ENCODE peak calls at places on chromosome 3, in six cellular contexts. G, T, P, O, V and I are unnamed samples.

GRCh38 chr3:175215833-175216232 is 356.7 kb downstream of the NAALADL2 start:
- DNase-seq in G (no peak), T (no peak), P (no peak), O (no peak), V (no peak), I (no peak)

GRCh38 chr3:142647856-142648255 is 51.7 kb downstream of the PLS1 start:
- DNase-seq in G (no peak), T (no peak), P (no peak), O (peak), V (no peak), I (peak)

GRCh38 chr3:122992628-122993570 is 34.7 kb downstream of the SEMA5B start:
- DNase-seq in G (no peak), T (no peak), P (no peak), O (no peak), V (no peak), I (peak)

GRCh38 chr3:86793786-86794185 is 197.2 kb downstream of the VGLL3 start:
- DNase-seq in G (no peak), T (peak), P (peak), O (peak), V (no peak), I (peak)

GRCh38 chr3:134516905-134517304 is 31.0 kb downstream of the CEP63 start:
- DNase-seq in G (no peak), T (no peak), P (peak), O (no peak), V (no peak), I (no peak)

GRCh38 chr3:101279162-101279561 is 41.2 kb downstream of the IMPG2 start:
- DNase-seq in G (no peak), T (no peak), P (peak), O (peak), V (no peak), I (no peak)

GRCh38 chr3:128949158-128949557 is 44.7 kb downstream of the CFAP92 start:
- DNase-seq in G (no peak), T (no peak), P (no peak), O (no peak), V (no peak), I (no peak)

GRCh38 chr3:122982202-122983185 is 45.1 kb downstream of the SEMA5B start:
- DNase-seq in G (no peak), T (no peak), P (no peak), O (no peak), V (no peak), I (no peak)

GRCh38 chr3:96958856-96959255 is 144.5 kb downstream of the EPHA6 start:
- DNase-seq in G (no peak), T (no peak), P (no peak), O (no peak), V (no peak), I (no peak)

GRCh38 chr3:164514576-164514975 is 563.7 kb downstream of the SI start:
- DNase-seq in G (no peak), T (no peak), P (no peak), O (no peak), V (no peak), I (no peak)

GRCh38 chr3:155766206-155766605 is 21.3 kb upstream of the PLCH1 start:
- DNase-seq in G (no peak), T (no peak), P (no peak), O (no peak), V (no peak), I (no peak)

GRCh38 chr3:37571269-37571668 is 290.4 kb upstream of the CTDSPL start:
- DNase-seq in G (no peak), T (no peak), P (no peak), O (no peak), V (no peak), I (no peak)

GRCh38 chr3:20047940-20048339 is 7.7 kb downstream of the KAT2B start:
- DNase-seq in G (no peak), T (no peak), P (peak), O (no peak), V (no peak), I (no peak)

GRCh38 chr3:107068980-107069379 is 308.3 kb upstream of the CCDC54 start:
- DNase-seq in G (no peak), T (no peak), P (peak), O (peak), V (no peak), I (peak)

GRCh38 chr3:48407542-48408099 is 22.3 kb downstream of the PLXNB1 start:
- DNase-seq in G (no peak), T (no peak), P (no peak), O (no peak), V (no peak), I (no peak)

GRCh38 chr3:162134571-162134970 is 638.0 kb downstream of the OTOL1 start:
- DNase-seq in G (no peak), T (no peak), P (no peak), O (no peak), V (no peak), I (peak)

GRCh38 chr3:188584162-188584529 is 430.2 kb downstream of the LPP start:
- DNase-seq in G (no peak), T (no peak), P (peak), O (peak), V (no peak), I (peak)

GRCh38 chr3:94716326-94717018 is 653.6 kb downstream of the NSUN3 start:
- DNase-seq in G (no peak), T (no peak), P (no peak), O (no peak), V (no peak), I (peak)

GRCh38 chr3:172659246-172660002 is 51.4 kb downstream of the NCEH1 start:
- DNase-seq in G (no peak), T (no peak), P (no peak), O (no peak), V (no peak), I (peak)

GRCh38 chr3:184562146-184562861 is 719 bp downstream of the EPHB3 start:
- DNase-seq in G (no peak), T (no peak), P (no peak), O (peak), V (no peak), I (peak)

GRCh38 chr3:119145500-119146167 is at the start of gene TEX55:
- DNase-seq in G (no peak), T (no peak), P (peak), O (peak), V (no peak), I (peak)

GRCh38 chr3:35338186-35338585 is 301.1 kb upstream of the ARPP21 start:
- DNase-seq in G (no peak), T (no peak), P (no peak), O (no peak), V (no peak), I (no peak)

GRCh38 chr3:196144383-196145105 is 62.7 kb upstream of the TFRC start:
- DNase-seq in G (no peak), T (no peak), P (peak), O (peak), V (no peak), I (peak)

GRCh38 chr3:142366434-142366833 is 81.4 kb downstream of the XRN1 start:
- DNase-seq in G (no peak), T (no peak), P (no peak), O (peak), V (no peak), I (no peak)

GRCh38 chr3:178201714-178202113 is 334.5 kb upstream of the KCNMB2 start:
- DNase-seq in G (no peak), T (no peak), P (no peak), O (no peak), V (no peak), I (no peak)

GRCh38 chr3:132550579-132551305 is 46.3 kb upstream of the ACKR4 start:
- DNase-seq in G (no peak), T (no peak), P (no peak), O (no peak), V (no peak), I (peak)

GRCh38 chr3:29083607-29084120 is 197.2 kb upstream of the RBMS3 start:
- DNase-seq in G (no peak), T (no peak), P (peak), O (no peak), V (no peak), I (peak)

GRCh38 chr3:123907720-123908119 is 23.6 kb upstream of the MYLK start:
- DNase-seq in G (no peak), T (no peak), P (no peak), O (no peak), V (no peak), I (no peak)

GRCh38 chr3:184466413-184466960 is 86.6 kb downstream of the CHRD start:
- DNase-seq in G (no peak), T (no peak), P (peak), O (no peak), V (no peak), I (peak)

GRCh38 chr3:124407260-124407659 is 323.0 kb upstream of the UMPS start:
- DNase-seq in G (no peak), T (no peak), P (no peak), O (peak), V (no peak), I (peak)